ENCODE peak calls at places on chromosomes 5 and 9, in nine cellular contexts. P, E, I, F, S, L, V, G and K are unnamed samples.

GRCh38 chr5:179150011-179150410 is 89.8 kb downstream of the ZNF354C start:
- DNase-seq in V (no peak), P (no peak), G (no peak), E (no peak), S (no peak), F (no peak), L (no peak), I (peak), K (no peak)

GRCh38 chr9:125985142-125985997 is 238.2 kb downstream of the PBX3 start:
- DNase-seq in S (no peak), I (no peak), G (no peak), L (no peak), V (no peak), F (no peak), P (no peak), E (no peak), K (no peak)

GRCh38 chr5:88840497-88840896 is 42.5 kb downstream of the MEF2C start:
- DNase-seq in S (no peak), L (no peak), G (no peak), V (no peak), I (no peak), P (no peak), F (no peak), E (no peak), K (no peak)

GRCh38 chr9:132833451-132834130 is 44.5 kb downstream of the AK8 start:
- DNase-seq in I (no peak), L (no peak), F (no peak), G (no peak), V (no peak), S (no peak), E (no peak), P (no peak), K (no peak)

GRCh38 chr5:87099246-87099914 is 168.3 kb upstream of the RASA1 start:
- DNase-seq in F (no peak), I (no peak), S (no peak), G (no peak), P (no peak), V (no peak), L (no peak), E (no peak), K (no peak)

GRCh38 chr5:107389769-107390168 is 281.0 kb downstream of the EFNA5 start:
- DNase-seq in E (no peak), I (no peak), F (no peak), V (no peak), G (no peak), S (no peak), L (no peak), P (no peak), K (no peak)

GRCh38 chr9:86713970-86714369 is 233.3 kb downstream of the GAS1 start:
- DNase-seq in E (no peak), G (no peak), V (no peak), P (no peak), I (no peak), L (no peak), F (no peak), S (peak), K (no peak)

GRCh38 chr9:122125158-122125890 is 32.2 kb upstream of the TTLL11 start:
- DNase-seq in P (peak), G (peak), V (peak), I (peak), E (peak), S (peak), L (peak), F (peak), K (peak)

GRCh38 chr5:108216890-108217289 is 165.0 kb downstream of the FBXL17 start:
- DNase-seq in V (no peak), G (no peak), S (peak), E (peak), P (no peak), I (no peak), F (no peak), L (no peak), K (no peak)

GRCh38 chr5:9831823-9832222 is 201.7 kb upstream of the TAS2R1 start:
- DNase-seq in E (peak), V (no peak), L (no peak), S (no peak), I (no peak), F (no peak), G (no peak), P (no peak), K (no peak)

GRCh38 chr9:91589101-91589553 is 165.5 kb upstream of the NFIL3 start:
- DNase-seq in V (no peak), F (no peak), I (no peak), G (peak), E (peak), P (no peak), L (no peak), S (peak), K (no peak)

GRCh38 chr5:151699071-151699901 is 12.6 kb upstream of the SPARC start:
- DNase-seq in G (peak), V (no peak), F (no peak), P (no peak), I (peak), S (peak), E (peak), L (peak), K (no peak)

GRCh38 chr5:10564838-10565784 is 1.2 kb downstream of the ANKRD33B start:
- DNase-seq in F (no peak), L (no peak), P (no peak), G (no peak), I (peak), S (no peak), V (no peak), E (no peak), K (peak)

GRCh38 chr9:13282998-13283397 is 3.5 kb upstream of the MPDZ start:
- DNase-seq in V (no peak), E (no peak), S (no peak), I (no peak), P (no peak), F (no peak), L (no peak), G (no peak), K (no peak)

GRCh38 chr5:170451764-170452365 is 52.0 kb upstream of the KCNIP1 start:
- DNase-seq in V (no peak), E (no peak), P (no peak), I (no peak), S (peak), L (no peak), G (no peak), F (no peak), K (no peak)

GRCh38 chr5:61916621-61917620 is 389.1 kb upstream of the KIF2A start:
- DNase-seq in G (no peak), P (no peak), V (no peak), L (no peak), F (no peak), E (no peak), I (no peak), S (no peak), K (no peak)

GRCh38 chr9:117907420-117907819 is 203.2 kb downstream of the TLR4 start:
- DNase-seq in V (no peak), L (no peak), E (no peak), I (no peak), S (no peak), G (no peak), F (no peak), P (no peak), K (no peak)

GRCh38 chr5:172454355-172455086 is at the start of gene SH3PXD2B:
- DNase-seq in F (peak), S (peak), E (peak), V (no peak), I (peak), L (peak), P (peak), G (peak), K (peak)

GRCh38 chr9:131153585-131153984 is 28.2 kb downstream of the NUP214 start:
- DNase-seq in P (no peak), V (no peak), E (peak), F (no peak), G (no peak), S (no peak), I (no peak), L (no peak), K (no peak)
- TF ChIP-seq CTCF in P (no peak), V (no peak), E (no peak), F (no peak), G (no peak), S (no peak), I (no peak), L (no peak), K (no peak)

GRCh38 chr5:129820-130219 is 37.9 kb downstream of the PLEKHG4B start:
- DNase-seq in L (no peak), G (no peak), P (no peak), V (no peak), S (peak), I (no peak), E (no peak), F (no peak), K (no peak)

GRCh38 chr5:128446-128845 is 36.5 kb downstream of the PLEKHG4B start:
- DNase-seq in P (no peak), L (no peak), S (no peak), I (no peak), G (no peak), V (no peak), F (no peak), E (no peak), K (no peak)

GRCh38 chr5:126806-127205 is 34.8 kb downstream of the PLEKHG4B start:
- DNase-seq in E (no peak), P (no peak), V (no peak), L (no peak), G (no peak), S (no peak), F (no peak), I (no peak), K (no peak)

GRCh38 chr5:130471-131175 is 38.7 kb downstream of the PLEKHG4B start:
- DNase-seq in S (peak), L (no peak), F (no peak), P (no peak), I (no peak), V (no peak), G (no peak), E (no peak), K (no peak)

DNA sequence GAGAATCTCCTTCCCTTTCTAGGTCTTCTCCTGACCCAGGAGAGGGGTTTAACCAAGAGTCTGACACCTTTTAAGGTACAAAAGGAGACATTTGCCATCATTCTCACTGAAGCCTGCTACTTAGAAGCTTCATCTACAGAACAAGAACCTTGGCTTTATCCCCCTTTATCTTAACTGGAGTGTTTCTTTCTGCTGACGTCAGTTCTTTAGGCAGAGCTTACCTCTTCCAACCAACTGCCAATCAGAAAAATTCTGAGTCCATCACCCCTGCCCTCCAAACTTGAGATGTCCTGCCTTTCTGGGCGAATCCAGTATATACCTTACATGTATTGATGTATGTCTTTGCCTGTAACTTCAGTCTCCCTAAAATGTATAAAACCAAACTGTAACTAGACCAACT is 37.2 kb downstream of the PLEKHG4B start:
- DNase-seq in P (no peak), L (no peak), G (no peak), S (no peak), I (no peak), E (no peak), F (no peak), V (no peak), K (no peak)
- TF ChIP-seq CTCF in P (no peak), L (no peak), G (no peak), S (no peak), I (no peak), E (no peak), F (no peak), V (no peak), K (no peak)

DNA sequence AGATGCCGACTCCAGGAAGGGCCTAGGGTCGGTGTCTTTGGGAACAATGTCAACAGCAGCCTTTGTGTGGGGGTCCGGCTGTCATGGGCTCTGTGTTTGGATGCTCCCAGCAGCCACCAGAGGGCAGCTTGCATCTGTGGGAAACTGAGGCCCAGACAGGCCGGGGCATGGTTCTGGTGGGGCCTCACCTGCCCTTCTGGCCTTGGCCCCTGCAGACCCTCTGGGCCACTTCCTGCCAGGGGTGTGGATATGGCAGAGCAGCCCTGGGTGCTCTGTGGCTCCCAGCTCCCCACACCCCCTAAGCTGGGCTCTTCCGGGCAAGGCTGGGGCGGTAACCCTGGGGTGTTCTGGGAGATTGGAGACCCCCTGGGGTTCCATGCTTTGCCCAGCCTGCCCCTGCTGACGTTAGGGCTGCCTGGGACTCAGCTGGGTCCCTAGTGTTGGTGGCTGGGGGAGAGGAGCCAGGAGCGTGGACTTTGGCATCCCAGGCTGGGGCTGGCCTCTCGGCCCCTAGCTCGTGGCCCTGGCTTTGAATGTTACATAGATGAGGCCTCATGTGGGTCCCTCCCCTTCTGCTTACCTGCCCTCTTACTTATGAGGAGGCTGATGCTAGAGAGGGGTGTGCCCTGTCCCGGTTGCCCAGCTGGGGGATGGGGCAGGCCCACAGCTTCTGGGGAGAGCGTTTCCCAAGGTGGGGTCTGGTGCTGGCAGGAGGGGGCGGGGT is 38.3 kb downstream of the RXRA start:
- DNase-seq in F (no peak), S (no peak), P (no peak), G (no peak), L (no peak), V (no peak), E (peak), I (no peak), K (peak)
- TF ChIP-seq CTCF in F (peak), S (no peak), P (no peak), G (no peak), L (no peak), V (no peak), E (no peak), I (no peak), K (peak)

DNA sequence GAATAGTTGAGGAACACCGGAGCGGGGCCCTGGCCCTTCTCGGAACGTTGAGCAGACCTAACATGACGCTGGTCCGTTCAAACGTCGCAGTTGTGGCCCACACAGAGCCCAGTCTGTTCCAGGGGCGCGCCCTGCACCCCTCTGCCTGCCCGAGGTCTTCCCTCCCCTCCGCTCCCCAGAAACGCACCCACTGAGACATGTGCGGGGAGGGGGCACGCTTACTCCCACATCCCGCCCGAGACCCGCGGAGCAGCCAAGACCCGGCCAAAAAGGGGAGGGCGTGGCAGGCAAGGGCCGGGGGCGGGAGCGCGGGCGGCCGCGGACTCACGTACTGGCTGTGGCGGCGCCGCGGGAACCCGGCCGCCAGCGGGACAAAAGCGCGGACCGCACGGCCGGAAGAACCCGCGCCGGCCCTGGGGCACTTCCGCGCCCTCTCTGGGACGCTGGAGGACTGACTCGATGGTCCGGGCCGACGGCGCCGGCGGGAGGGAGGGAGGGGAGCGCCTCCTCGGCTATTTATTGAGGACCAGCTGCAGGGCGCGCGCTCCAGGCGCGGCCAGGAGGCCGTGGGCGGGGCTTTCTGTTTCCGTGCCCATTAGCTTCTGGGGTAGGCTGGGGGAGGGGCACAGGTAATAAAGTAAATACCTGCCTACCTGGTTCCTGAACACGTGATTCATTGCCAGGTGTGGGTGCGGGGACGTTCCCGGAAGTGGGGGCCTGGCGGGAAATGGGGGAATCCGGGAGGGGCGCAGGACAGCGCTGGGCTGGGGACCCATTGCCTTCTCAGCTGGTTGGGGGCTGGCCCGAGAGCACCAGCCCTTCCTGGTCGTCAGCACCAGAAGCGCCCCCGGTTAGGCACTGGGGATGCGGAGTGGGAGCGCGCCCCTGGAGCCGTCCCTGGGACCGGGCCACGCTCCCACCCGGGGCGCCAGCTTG is at the start of gene ZFP62:
- DNase-seq in E (peak), V (peak), F (peak), P (peak), G (peak), L (peak), S (peak), I (peak), K (peak)
- TF ChIP-seq CTCF in E (no peak), V (no peak), F (peak), P (no peak), G (no peak), L (no peak), S (no peak), I (no peak), K (peak)

DNA sequence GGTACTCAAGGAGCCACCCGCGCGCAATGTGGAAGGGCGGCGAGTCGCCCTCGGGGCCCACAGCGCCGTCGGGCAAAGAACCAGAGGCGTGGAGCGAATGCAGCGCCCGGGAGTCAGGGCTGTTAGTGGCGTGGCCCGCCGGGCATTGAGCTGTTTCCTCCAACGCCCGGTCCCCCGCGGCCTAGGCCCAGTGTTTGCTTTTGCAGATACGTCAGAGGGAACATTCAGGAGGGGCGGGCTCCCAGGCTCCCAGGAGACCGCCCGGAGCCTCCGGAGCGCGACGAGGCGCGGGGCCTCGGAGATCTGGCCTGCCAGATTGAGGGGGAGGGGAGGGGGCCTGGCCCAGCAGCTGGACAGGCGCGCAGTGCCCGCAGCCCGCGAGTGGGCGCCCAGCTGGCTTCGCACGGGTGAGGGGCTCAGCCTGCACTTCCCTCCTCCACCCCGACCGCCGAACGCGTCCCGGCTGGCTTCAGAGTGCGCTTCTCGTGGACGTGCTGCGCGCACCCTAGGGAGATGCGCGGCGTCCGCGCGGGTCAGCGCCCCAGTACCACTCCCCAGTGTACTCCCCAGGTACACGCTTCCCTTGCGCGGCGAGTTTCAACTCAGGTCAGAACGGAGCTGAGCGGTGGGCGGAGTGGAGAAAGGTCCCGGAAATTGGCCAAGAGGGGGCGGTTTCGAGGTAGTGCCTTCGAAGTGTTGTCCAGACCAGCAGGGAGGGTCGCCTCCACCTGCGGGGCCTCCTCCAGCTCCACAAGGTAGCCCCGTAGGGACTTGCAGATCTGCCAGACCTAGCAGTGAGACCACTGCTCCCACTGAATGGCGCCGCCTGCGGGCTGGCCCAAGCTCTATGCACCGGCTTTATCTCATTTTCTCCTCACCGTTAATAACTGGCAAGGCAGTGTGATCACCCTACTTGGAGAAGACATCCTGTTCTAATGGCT is 130.4 kb downstream of the TMEM174 start:
- DNase-seq in S (no peak), I (no peak), F (no peak), L (no peak), V (no peak), G (no peak), P (peak), E (peak), K (no peak)
- TF ChIP-seq CTCF in S (no peak), I (no peak), F (no peak), L (no peak), V (no peak), G (no peak), P (peak), E (peak), K (no peak)

DNA sequence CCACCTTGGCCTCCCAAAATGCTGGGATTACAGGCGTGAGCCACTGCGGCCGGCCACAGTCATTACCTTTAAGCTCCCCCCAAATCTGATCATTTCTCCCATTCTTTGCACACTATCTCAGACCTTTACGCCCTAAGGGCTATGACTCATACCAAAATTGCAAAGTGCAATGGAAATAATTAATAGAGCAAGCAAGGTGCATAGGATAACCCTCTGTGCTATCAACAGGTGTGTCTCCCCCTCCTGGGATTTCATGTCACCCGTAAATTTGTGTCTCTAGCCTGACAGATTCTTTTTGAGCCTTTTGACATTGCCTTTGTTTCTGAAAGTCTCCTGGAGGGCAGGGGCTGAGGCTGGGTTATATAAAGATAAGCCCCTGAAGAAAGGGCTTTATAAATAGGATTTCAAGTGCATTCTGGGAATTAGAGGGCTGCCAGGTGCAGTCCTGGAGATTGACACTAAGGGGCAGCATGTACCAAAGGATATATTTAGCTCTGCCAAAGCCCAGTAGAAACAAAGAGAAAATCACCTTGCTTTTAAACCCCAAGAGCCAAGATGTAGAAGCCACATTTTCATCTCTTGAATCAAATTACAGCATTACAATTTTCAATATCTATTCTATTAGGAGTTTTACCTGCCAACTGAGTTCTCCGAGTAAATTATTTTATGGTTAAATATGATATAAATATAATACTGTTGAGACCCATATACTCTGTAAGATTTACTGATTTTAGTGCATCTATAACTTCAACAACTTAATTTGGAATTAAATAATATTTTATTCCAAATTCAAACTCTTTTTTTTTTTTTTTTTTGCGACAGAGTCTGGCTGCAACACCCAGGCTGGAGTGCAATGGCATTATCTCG is 18.2 kb downstream of the S100Z start:
- DNase-seq in F (peak), G (peak), V (no peak), P (peak), L (peak), S (peak), E (peak), I (peak), K (peak)
- TF ChIP-seq CTCF in F (peak), G (peak), V (peak), P (peak), L (no peak), S (peak), E (peak), I (peak), K (peak)

GRCh38 chr9:28121353-28121752 is 548.1 kb upstream of the C9orf72 start:
- DNase-seq in F (no peak), I (no peak), L (no peak), G (no peak), V (no peak), P (no peak), E (no peak), S (no peak), K (no peak)
- TF ChIP-seq CTCF in F (no peak), I (no peak), L (no peak), G (no peak), V (no peak), P (no peak), E (no peak), S (no peak), K (no peak)

GRCh38 chr5:102902647-102903046 is 147.5 kb downstream of the PAM start:
- DNase-seq in E (no peak), G (no peak), P (no peak), I (no peak), L (no peak), S (no peak), F (no peak), V (no peak), K (no peak)
- TF ChIP-seq CTCF in E (no peak), G (no peak), P (no peak), I (no peak), L (no peak), S (no peak), F (no peak), V (no peak), K (no peak)